ENCODE peak calls at places on chromosomes 2 and 18, in seven cellular contexts. V is A549, X is AG10803, H is cardiac fibroblast, M is colonic mucosa, S is choroid plexus epithelial cell, I is AG04450. Q is an unnamed sample.

GRCh38 chr2:15588329-15588919 is 3.2 kb upstream of the DDX1 start:
- DNase-seq in S (peak), M (peak), X (peak), H (peak), V (peak), I (peak), Q (peak)

GRCh38 chr2:179715196-179715595 is 146.2 kb downstream of the ZNF385B start:
- DNase-seq in H (no peak), I (no peak), S (no peak), M (no peak), X (no peak), V (no peak), Q (no peak)

GRCh38 chr2:179682756-179683155 is 178.7 kb downstream of the ZNF385B start:
- DNase-seq in X (no peak), I (no peak), S (no peak), H (no peak), M (no peak), V (no peak), Q (no peak)

GRCh38 chr18:74534150-74534969 is at the start of gene CNDP1:
- DNase-seq in S (no peak), I (no peak), M (no peak), H (no peak), X (no peak), V (no peak), Q (no peak)

GRCh38 chr2:149125031-149125725 is 86.7 kb downstream of the LYPD6B start:
- DNase-seq in V (no peak), H (no peak), M (peak), I (no peak), S (no peak), X (no peak), Q (no peak)

GRCh38 chr18:63850636-63851035 is 36.9 kb upstream of the SERPINB2 start:
- DNase-seq in I (no peak), X (no peak), S (no peak), H (no peak), V (no peak), M (no peak), Q (no peak)

GRCh38 chr2:3637692-3638455 is 20.1 kb upstream of the ALLC start:
- DNase-seq in H (no peak), X (no peak), I (no peak), M (no peak), V (no peak), S (no peak), Q (no peak)

GRCh38 chr18:6355789-6356589 is 58.7 kb downstream of the L3MBTL4 start:
- DNase-seq in V (peak), X (no peak), I (no peak), H (no peak), S (peak), M (no peak), Q (no peak)

GRCh38 chr2:230434677-230435324 is 18.8 kb downstream of the SP100 start:
- DNase-seq in X (no peak), S (peak), I (no peak), H (no peak), M (no peak), V (no peak), Q (no peak)

GRCh38 chr2:238237441-238237840 is 2.4 kb downstream of the HES6 start:
- DNase-seq in H (no peak), V (no peak), S (no peak), X (no peak), M (no peak), I (no peak), Q (no peak)

GRCh38 chr2:238239552-238239871 is 326 bp downstream of the HES6 start:
- DNase-seq in S (no peak), I (no peak), X (no peak), M (no peak), H (no peak), V (no peak), Q (no peak)

GRCh38 chr2:238238766-238239551 is 879 bp downstream of the HES6 start:
- DNase-seq in V (no peak), X (no peak), I (no peak), H (no peak), M (no peak), S (no peak), Q (no peak)

GRCh38 chr2:238236571-238236970 is 3.3 kb downstream of the HES6 start:
- DNase-seq in I (no peak), M (no peak), S (no peak), H (no peak), X (no peak), V (no peak), Q (no peak)

GRCh38 chr2:238238311-238238765 is 1.5 kb downstream of the HES6 start:
- DNase-seq in I (no peak), S (no peak), H (no peak), X (no peak), M (no peak), V (no peak), Q (no peak)
- TF ChIP-seq CTCF in I (no peak), S (no peak), H (no peak), X (no peak), M (no peak), V (no peak), Q (no peak)

GRCh38 chr2:31089645-31090044 is 48.6 kb downstream of the GALNT14 start:
- DNase-seq in M (no peak), H (no peak), S (no peak), V (no peak), I (no peak), X (no peak), Q (no peak)
- H3K4me3 ChIP-seq in M (no peak), H (no peak), S (no peak), V (no peak), I (no peak), X (no peak), Q (no peak)

DNA sequence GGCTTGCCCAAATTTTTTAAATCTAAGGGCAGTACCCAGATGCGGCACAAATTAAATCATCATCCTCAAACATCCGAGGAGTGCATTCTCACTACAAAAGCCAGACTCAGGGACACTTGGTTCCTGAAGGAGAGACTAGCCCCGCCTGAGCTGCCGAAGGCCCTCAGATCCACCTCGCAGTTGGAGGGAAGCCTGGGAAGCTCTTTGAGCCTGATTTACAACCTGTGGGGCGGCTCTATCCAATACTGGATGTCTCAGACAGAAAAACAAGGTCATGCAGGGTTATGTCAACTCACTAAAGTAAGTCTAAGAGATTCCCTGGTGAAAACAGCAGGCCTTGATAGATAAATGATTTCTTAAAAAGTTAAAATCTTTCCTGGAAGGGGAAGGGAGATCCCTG is 284.3 kb downstream of the CYP26B1 start:
- DNase-seq in M (no peak), V (no peak), S (no peak), I (no peak), H (no peak), X (no peak), Q (no peak)
- TF ChIP-seq CTCF in M (no peak), V (no peak), S (no peak), I (no peak), H (no peak), X (no peak), Q (no peak)

DNA sequence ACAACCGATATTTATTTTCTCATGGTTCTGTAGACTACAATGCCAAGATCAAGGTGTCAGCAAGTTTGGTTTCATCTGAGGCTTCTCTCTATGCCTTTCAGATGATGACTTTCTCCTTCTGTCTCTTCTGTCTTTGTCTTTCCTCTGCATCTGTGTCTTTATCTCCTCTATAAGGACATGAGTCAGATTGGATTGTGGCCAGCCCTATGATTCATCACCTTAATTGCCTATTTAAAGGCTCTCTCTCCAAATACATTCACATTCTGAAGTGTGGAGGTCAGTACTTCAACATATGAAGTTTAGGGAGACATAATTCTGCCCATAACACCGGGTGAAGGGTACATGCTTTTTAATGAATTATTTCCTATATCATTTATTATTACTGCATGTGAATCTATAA is 71.2 kb upstream of the CNTNAP5 start:
- DNase-seq in H (peak), V (no peak), S (peak), M (no peak), X (no peak), I (no peak), Q (no peak)
- H3K4me3 ChIP-seq in H (no peak), V (no peak), S (no peak), M (no peak), X (no peak), I (no peak), Q (no peak)

DNA sequence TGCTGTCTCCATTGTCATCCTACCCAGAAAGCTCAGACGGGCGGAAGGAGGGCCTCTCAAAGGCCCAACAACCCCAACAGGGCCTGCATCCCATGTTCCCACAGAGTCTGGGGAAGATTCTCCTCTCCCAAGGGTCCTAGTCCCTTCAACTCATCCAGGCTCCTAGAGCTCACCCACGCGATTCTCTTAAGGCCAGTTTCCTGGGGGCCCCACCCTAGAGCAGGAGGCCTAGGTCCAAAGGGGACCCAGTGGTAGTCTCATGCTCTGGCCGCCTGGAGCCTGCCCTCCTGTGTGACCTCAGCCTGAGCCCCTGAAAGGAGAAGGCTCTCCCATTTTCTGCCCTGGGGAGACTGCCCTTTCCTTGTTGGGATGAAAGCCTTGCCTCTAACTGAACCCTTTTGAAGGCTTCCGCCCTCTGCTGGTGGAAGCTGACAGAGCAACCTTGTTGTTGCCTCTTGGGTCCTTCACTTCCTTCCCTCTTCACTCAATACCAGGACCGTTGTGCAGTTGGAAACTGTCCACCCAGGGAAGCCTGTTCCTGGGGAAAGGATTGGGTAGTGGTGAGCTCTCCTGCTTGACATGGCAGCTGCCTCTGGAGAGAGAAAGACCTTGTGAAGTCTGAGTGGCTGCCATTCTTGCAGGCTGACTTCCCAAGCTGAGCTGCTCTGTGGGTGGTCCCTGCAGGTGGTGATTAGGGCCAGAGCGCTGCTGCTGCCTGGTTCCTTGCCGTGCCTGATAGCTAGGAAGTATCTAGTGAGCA is 86.0 kb upstream of the ALPP start:
- DNase-seq in M (peak), V (peak), I (peak), H (peak), S (peak), X (peak), Q (peak)
- TF ChIP-seq CTCF in M (peak), V (peak), I (peak), H (peak), S (peak), X (peak), Q (peak)

DNA sequence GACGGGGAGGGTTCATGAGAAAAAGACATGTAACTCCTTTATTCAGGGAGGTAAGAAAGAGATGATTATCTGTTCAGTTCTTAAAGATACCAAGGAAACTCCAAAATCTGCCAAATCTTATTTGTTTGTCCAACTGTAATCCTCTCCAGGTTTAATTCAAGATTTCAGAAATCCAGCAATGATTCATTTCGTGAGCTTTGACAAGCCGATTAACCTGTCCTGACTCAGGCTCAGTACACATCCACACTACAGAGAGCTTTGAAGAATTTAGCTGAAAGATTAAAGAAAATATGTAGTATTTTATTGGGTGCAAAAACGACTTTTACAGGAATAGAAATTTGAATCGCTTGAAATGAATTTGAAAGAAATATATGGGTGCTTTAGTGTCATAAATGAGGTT is 1.1 kb downstream of the SPAG16 start:
- DNase-seq in H (no peak), I (no peak), M (no peak), V (no peak), S (no peak), X (no peak), Q (no peak)
- H3K4me3 ChIP-seq in H (no peak), I (peak), M (peak), V (peak), S (peak), X (peak), Q (no peak)

Q was measured in AG09309.